ENCODE peak calls at places on chromosomes 16 and 17, in five cellular contexts. U, Y, K, W and X are unnamed samples.

GRCh38 chr16:89893642-89894548 is 20.5 kb downstream of the TCF25 start:
- DNase-seq in K (no peak), U (no peak), W (no peak), Y (no peak), X (no peak)

GRCh38 chr17:69581061-69581955 is 166.8 kb downstream of the MAP2K6 start:
- DNase-seq in Y (no peak), W (no peak), K (peak; percentile 9), U (no peak), X (peak; percentile 13)

GRCh38 chr17:70242781-70243437 is 73.6 kb downstream of the KCNJ2 start:
- DNase-seq in U (no peak), W (no peak), Y (no peak), K (no peak), X (no peak)

GRCh38 chr16:47037396-47037745 is 63.9 kb upstream of the DNAJA2 start:
- DNase-seq in U (peak; percentile 7), Y (peak; percentile 10), W (peak; percentile 4), K (no peak), X (no peak)

GRCh38 chr16:84597518-84598390 is 20.1 kb downstream of the COTL1 start:
- DNase-seq in W (peak; percentile 31), U (no peak), K (no peak), Y (no peak), X (no peak)

GRCh38 chr16:56736476-56736875 is 6.5 kb downstream of the NUP93 start:
- DNase-seq in U (no peak), K (no peak), Y (no peak), W (no peak), X (no peak)

GRCh38 chr16:5504028-5504758 is 406.6 kb upstream of the EEF2KMT start:
- DNase-seq in Y (no peak), U (no peak), K (no peak), W (no peak), X (no peak)

GRCh38 chr17:45038771-45039634 is 12.4 kb downstream of the DCAKD start:
- DNase-seq in Y (no peak), W (no peak), K (no peak), U (no peak), X (no peak)

GRCh38 chr17:45144199-45145034 is 3.9 kb upstream of the HEXIM1 start:
- DNase-seq in U (no peak), W (no peak), Y (no peak), K (no peak), X (no peak)

GRCh38 chr16:8908779-8909468 is 26.8 kb downstream of the LITAFD start:
- DNase-seq in W (no peak), Y (no peak), K (no peak), U (no peak), X (no peak)

GRCh38 chr17:41413353-41413752 is 11.0 kb downstream of the KRT37 start:
- DNase-seq in U (no peak), W (no peak), K (no peak), Y (no peak), X (no peak)

GRCh38 chr16:1197237-1197866 is 27.7 kb downstream of the TPSG1 start:
- DNase-seq in W (no peak), U (no peak), Y (no peak), K (no peak), X (no peak)

GRCh38 chr17:15265131-15265530 is at the start of gene PMP22:
- DNase-seq in Y (no peak), U (no peak), W (no peak), K (no peak), X (no peak)

GRCh38 chr17:69451416-69452394 is 37.2 kb downstream of the MAP2K6 start:
- DNase-seq in W (no peak), K (no peak), U (no peak), Y (no peak), X (no peak)

GRCh38 chr16:31265329-31266245 is 5.8 kb downstream of the ITGAM start:
- DNase-seq in K (peak; percentile 56), W (peak; percentile 34), Y (no peak), U (peak; percentile 28), X (peak; percentile 49)

GRCh38 chr16:4373356-4373908 is 1.8 kb downstream of the VASN start:
- DNase-seq in K (no peak), W (no peak), U (no peak), Y (no peak), X (no peak)

GRCh38 chr17:33494156-33494555 is 201.1 kb upstream of the ASIC2 start:
- DNase-seq in K (no peak), W (no peak), U (no peak), Y (no peak), X (no peak)

GRCh38 chr16:49592507-49593422 is 219.2 kb downstream of the C16orf78 start:
- DNase-seq in U (peak; percentile 16), K (peak; percentile 43), W (peak; percentile 19), Y (peak; percentile 33), X (peak; percentile 70)

GRCh38 chr17:37848690-37849616 is 75.3 kb upstream of the TBC1D3K start:
- DNase-seq in U (no peak), K (no peak), Y (peak; percentile 61), W (no peak), X (no peak)

GRCh38 chr17:66634193-66634592 is 200.7 kb upstream of the CACNG5 start:
- DNase-seq in K (no peak), Y (no peak), U (no peak), W (no peak), X (no peak)

GRCh38 chr17:63740464-63741181 is 976 bp downstream of the STRADA start:
- DNase-seq in Y (peak; percentile 27), W (no peak), K (no peak), U (no peak), X (no peak)

GRCh38 chr17:82648761-82649474 is 674 bp upstream of the WDR45B start:
- DNase-seq in Y (peak; percentile 22), W (no peak), U (no peak), K (peak; percentile 32), X (peak; percentile 54)

GRCh38 chr17:31587462-31587861 is 196.0 kb downstream of the RAB11FIP4 start:
- DNase-seq in Y (no peak), K (no peak), W (no peak), U (no peak), X (no peak)

GRCh38 chr17:14205992-14206461 is 30.6 kb downstream of the CDRT15 start:
- DNase-seq in U (peak; percentile 72), Y (peak; percentile 74), W (peak; percentile 57), K (no peak), X (no peak)

GRCh38 chr17:63579633-63580032 is 21.1 kb upstream of the TACO1 start:
- DNase-seq in W (no peak), K (no peak), U (no peak), Y (no peak), X (no peak)

GRCh38 chr17:29004081-29004692 is 1.6 kb downstream of the SEZ6 start:
- DNase-seq in K (no peak), W (no peak), Y (no peak), U (no peak), X (no peak)

GRCh38 chr16:28165549-28166046 is 46.2 kb downstream of the XPO6 start:
- DNase-seq in K (no peak), U (no peak), W (no peak), Y (no peak), X (no peak)

GRCh38 chr17:6035801-6036394 is 34.3 kb upstream of the WSCD1 start:
- DNase-seq in K (no peak), U (no peak), W (no peak), Y (no peak), X (no peak)

GRCh38 chr17:41654134-41654907 is 29.9 kb upstream of the KRT17 start:
- DNase-seq in Y (peak; percentile 96), U (no peak), K (no peak), W (no peak), X (no peak)

GRCh38 chr16:617855-618254 is 12.9 kb upstream of the WFIKKN1 start:
- DNase-seq in Y (no peak), K (no peak), W (no peak), U (no peak), X (no peak)

GRCh38 chr17:67280279-67280678 is 35.3 kb upstream of the HELZ start:
- DNase-seq in W (no peak), Y (no peak), U (no peak), K (no peak), X (no peak)

GRCh38 chr16:3475604-3476375 is 19.5 kb downstream of the C16orf90 start:
- DNase-seq in U (no peak), Y (no peak), W (no peak), K (no peak), X (no peak)

GRCh38 chr17:33950061-33950460 is 305.0 kb upstream of the CCL2 start:
- DNase-seq in K (no peak), U (no peak), W (no peak), Y (no peak), X (no peak)

GRCh38 chr17:75404739-75405364 is 626 bp downstream of the GRB2 start:
- DNase-seq in K (no peak), Y (peak; percentile 47), W (peak; percentile 43), U (peak; percentile 45), X (no peak)

GRCh38 chr17:17127730-17128291 is 78.3 kb downstream of the PLD6 start:
- DNase-seq in U (no peak), K (no peak), Y (no peak), W (no peak), X (no peak)

GRCh38 chr16:29858974-29859373 is 4.1 kb downstream of the CDIPT start:
- DNase-seq in Y (no peak), W (no peak), U (no peak), K (no peak), X (no peak)

GRCh38 chr17:38587956-38588771 is 17.6 kb downstream of the SRCIN1 start:
- DNase-seq in Y (no peak), U (no peak), W (no peak), K (no peak), X (no peak)

GRCh38 chr17:74008196-74008595 is 195.3 kb upstream of the RPL38 start:
- DNase-seq in W (no peak), Y (no peak), U (no peak), K (no peak), X (no peak)